ENCODE peak calls at places on chromosome 18, in seven cellular contexts. S, O, W, R, E, N and D are unnamed samples.

GRCh38 chr18:5057348-5058012 is 139.6 kb downstream of the AKAIN1 start:
- DNase-seq in S (peak; percentile 8), O (peak; percentile 28), W (peak; percentile 37), R (peak; percentile 68), E (peak; percentile 50), N (peak; percentile 78), D (peak; percentile 58)

GRCh38 chr18:50151876-50152275 is 43.1 kb downstream of the MYO5B start:
- DNase-seq in S (no peak), O (no peak), W (no peak), R (peak; percentile 3), E (no peak), N (no peak), D (no peak)

GRCh38 chr18:70491734-70492348 is 203.0 kb downstream of the SOCS6 start:
- DNase-seq in S (peak; percentile 13), O (no peak), W (peak; percentile 44), R (peak; percentile 70), E (peak; percentile 61), N (peak; percentile 67), D (peak; percentile 83)

GRCh38 chr18:45522371-45522770 is 92.9 kb upstream of the SLC14A2 start:
- DNase-seq in S (no peak), O (no peak), W (peak; percentile 38), R (peak; percentile 74), E (no peak), N (no peak), D (no peak)

GRCh38 chr18:46220116-46220515 is 115.9 kb downstream of the HAUS1 start:
- DNase-seq in S (no peak), O (no peak), W (peak; percentile 43), R (peak; percentile 89), E (no peak), N (no peak), D (no peak)

GRCh38 chr18:45046961-45047360 is 366.3 kb downstream of the SETBP1 start:
- DNase-seq in S (no peak), O (no peak), W (no peak), R (no peak), E (no peak), N (no peak), D (no peak)

GRCh38 chr18:650428-650858 is 7.0 kb upstream of the TYMS start:
- DNase-seq in S (no peak), O (no peak), W (no peak), R (no peak), E (no peak), N (no peak), D (no peak)

GRCh38 chr18:75265255-75265654 is 54.7 kb downstream of the TSHZ1 start:
- DNase-seq in S (no peak), O (no peak), W (no peak), R (no peak), E (no peak), N (no peak), D (no peak)

GRCh38 chr18:6414723-6415362 is at the start of gene L3MBTL4:
- DNase-seq in S (no peak), O (peak; percentile 27), W (peak; percentile 13), R (peak; percentile 6), E (no peak), N (peak; percentile 78), D (peak; percentile 72)

GRCh38 chr18:75654928-75655745 is 227.6 kb upstream of the SMIM21 start:
- DNase-seq in S (no peak), O (no peak), W (no peak), R (peak; percentile 4), E (no peak), N (peak; percentile 29), D (no peak)

GRCh38 chr18:56127322-56128099 is 510.9 kb downstream of the TXNL1 start:
- DNase-seq in S (no peak), O (no peak), W (no peak), R (peak; percentile 58), E (no peak), N (no peak), D (no peak)

GRCh38 chr18:23378470-23378764 is 74.7 kb upstream of the RIOK3 start:
- DNase-seq in S (no peak), O (no peak), W (no peak), R (peak; percentile 44), E (no peak), N (no peak), D (no peak)

GRCh38 chr18:25648724-25649260 is 296.8 kb upstream of the ZNF521 start:
- DNase-seq in S (no peak), O (no peak), W (no peak), R (peak; percentile 27), E (no peak), N (no peak), D (no peak)

GRCh38 chr18:76456018-76456750 is 38.9 kb downstream of the ZNF516 start:
- DNase-seq in S (no peak), O (no peak), W (no peak), R (no peak), E (no peak), N (no peak), D (no peak)

GRCh38 chr18:41075212-41075611 is 879.8 kb upstream of the PIK3C3 start:
- DNase-seq in S (no peak), O (no peak), W (peak; percentile 48), R (peak; percentile 52), E (peak; percentile 1), N (peak; percentile 21), D (no peak)

GRCh38 chr18:22347624-22348511 is 69.8 kb downstream of the CTAGE1 start:
- DNase-seq in S (no peak), O (no peak), W (no peak), R (peak; percentile 57), E (no peak), N (peak; percentile 38), D (no peak)

GRCh38 chr18:59141294-59142068 is 1.8 kb downstream of the SEC11C start:
- DNase-seq in S (no peak), O (no peak), W (no peak), R (no peak), E (no peak), N (peak; percentile 15), D (no peak)

GRCh38 chr18:54905629-54906028 is 53.6 kb downstream of the CCDC68 start:
- DNase-seq in S (no peak), O (no peak), W (no peak), R (no peak), E (no peak), N (no peak), D (no peak)

GRCh38 chr18:13229021-13229671 is 10.6 kb downstream of the LDLRAD4 start:
- DNase-seq in S (no peak), O (no peak), W (no peak), R (no peak), E (no peak), N (no peak), D (no peak)

GRCh38 chr18:68847219-68847860 is 49.5 kb downstream of the CCDC102B start:
- DNase-seq in S (no peak), O (no peak), W (no peak), R (peak; percentile 57), E (peak; percentile 21), N (peak; percentile 16), D (no peak)

GRCh38 chr18:34224423-34225217 is at the start of gene NOL4:
- DNase-seq in S (no peak), O (no peak), W (no peak), R (peak; percentile 22), E (peak; percentile 4), N (peak; percentile 85), D (peak; percentile 91)

DNA sequence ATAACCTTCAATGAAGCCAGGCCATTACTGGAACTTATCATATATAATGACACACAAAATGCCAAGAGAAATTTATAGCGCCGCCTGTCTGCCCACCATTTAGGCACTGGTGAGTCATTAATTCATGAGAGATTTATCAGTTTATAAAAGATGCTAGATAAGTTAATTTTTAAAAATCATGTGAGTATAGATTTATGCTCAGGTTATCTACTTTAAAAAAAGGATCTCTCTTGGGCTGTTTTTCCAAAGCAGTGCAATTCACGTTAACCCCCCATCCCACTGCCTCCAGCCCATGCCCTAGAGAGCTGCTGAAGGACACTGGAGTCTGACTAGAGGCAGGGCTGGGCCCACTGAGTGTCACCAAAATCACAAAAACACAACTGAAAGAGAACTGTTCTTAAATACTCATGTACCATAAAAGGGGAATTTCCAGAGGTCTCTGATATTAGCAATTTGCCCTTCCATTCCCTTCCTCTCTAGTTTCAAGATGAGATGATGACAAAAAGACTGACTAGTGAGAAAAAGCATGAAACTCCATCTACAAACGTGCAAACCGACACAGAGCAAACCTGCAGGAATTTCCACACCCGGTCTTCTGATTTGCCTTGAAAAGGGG is 160.8 kb downstream of the BCL2 start:
- DNase-seq in S (no peak), O (no peak), W (no peak), R (no peak), E (no peak), N (no peak), D (no peak)
- H3K27ac ChIP-seq in S (no peak overlapping the region), O (peak overlapping the region; percentile 82), W (no peak overlapping the region), R (no peak overlapping the region), E (no peak overlapping the region), N (no peak overlapping the region), D (no peak overlapping the region)

GRCh38 chr18:62226047-62226446 is 39.0 kb downstream of the RELCH start:
- DNase-seq in S (no peak), O (no peak), W (no peak), R (no peak), E (no peak), N (no peak), D (no peak)
- H3K4me3 ChIP-seq in S (no peak overlapping the region), O (no peak overlapping the region), W (no peak overlapping the region), R (no peak overlapping the region), E (no peak overlapping the region), N (no peak overlapping the region), D (no peak overlapping the region)

DNA sequence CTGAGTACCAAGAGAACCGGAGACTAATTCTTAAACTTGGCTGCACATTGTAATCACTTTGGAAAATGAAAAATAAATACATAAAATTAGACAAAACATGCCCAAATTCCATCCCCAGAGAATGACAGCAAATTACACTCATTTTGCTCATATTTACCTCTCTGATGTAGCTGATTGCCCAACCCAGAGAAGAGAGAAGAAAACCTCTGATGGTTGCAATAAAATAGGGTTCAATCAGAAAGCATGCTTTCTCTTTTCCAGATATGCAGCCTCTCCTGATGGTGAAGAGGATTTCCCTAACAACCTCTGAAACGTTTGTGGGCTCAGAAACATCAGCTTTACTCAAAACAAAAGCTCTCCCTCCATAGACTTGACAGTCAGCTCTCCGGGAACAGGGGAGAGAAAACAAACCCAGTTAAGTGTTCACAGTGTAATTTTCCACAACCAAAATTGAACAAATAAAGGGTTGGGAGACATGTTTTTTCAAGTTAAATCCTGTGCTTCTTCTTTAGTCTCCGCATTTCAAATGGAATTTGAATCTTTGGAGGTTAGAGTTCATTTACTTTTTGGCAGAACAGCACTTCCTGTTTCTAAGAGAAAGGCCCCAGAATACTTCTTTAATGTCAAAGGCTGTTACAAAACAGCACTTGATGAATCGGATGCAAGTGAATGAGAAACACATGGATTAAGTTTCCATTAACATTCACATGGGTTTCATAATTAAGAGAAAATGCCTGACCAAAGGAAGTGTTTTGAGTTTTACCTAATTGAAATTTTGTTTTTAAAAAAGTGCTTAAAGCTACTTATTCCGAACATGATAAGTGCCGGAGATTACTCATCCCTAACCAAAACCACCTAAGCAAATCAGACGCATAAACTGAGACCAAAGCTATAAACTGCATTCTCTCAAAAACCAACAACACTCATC is 570.1 kb upstream of the SYT4 start:
- DNase-seq in S (no peak), O (no peak), W (no peak), R (peak; percentile 54), E (no peak), N (no peak), D (no peak)
- H3K27ac ChIP-seq in S (no peak overlapping the region), O (no peak overlapping the region), W (no peak overlapping the region), R (peak overlapping the region; percentile 45), E (no peak overlapping the region), N (peak overlapping the region; percentile 74), D (no peak overlapping the region)

DNA sequence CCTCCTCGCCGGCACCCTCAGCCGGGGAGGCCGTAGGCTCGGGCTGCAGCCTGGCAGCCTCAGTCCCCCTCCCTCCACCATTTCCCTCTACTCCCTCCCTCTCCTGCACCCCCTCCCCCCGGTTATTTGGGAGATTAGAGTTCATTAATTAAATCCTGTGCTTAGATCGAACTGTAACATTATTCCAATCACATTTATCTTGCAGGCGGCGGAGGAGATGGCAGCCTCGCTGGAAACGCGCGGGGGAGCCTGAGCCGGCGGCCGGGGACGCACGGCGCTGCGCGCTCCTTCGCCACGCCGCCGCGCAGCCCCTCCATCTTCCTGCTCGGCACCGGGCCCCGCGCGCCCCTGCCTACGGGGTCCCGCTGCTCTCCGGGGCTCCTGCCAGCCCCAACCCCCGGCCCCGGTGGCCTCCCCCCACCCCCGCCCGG is at the start of gene ST8SIA3:
- DNase-seq in S (no peak), O (no peak), W (no peak), R (no peak), E (no peak), N (no peak), D (no peak)
- H3K4me3 ChIP-seq in S (no peak within 1 kb of the TSS), O (no peak within 1 kb of the TSS), W (no peak within 1 kb of the TSS), R (no peak within 1 kb of the TSS), E (no peak within 1 kb of the TSS), N (no peak within 1 kb of the TSS), D (peak within 1 kb of the TSS; percentile 58)